ENCODE peak calls at places on chromosomes 13 and 19, in six cellular contexts. J is fibroblast of mammary gland, O is nephron progenitor cell, Y is astrocyte of the hippocampus, S is kidney tubule cell, R is iris pigment epithelial cell. V is an unnamed sample.

GRCh38 chr19:38417544-38418506 is 8.2 kb downstream of the RASGRP4 start:
- DNase-seq in J (no peak), O (peak), Y (peak), S (peak), R (no peak), V (peak)

GRCh38 chr13:25114220-25114619 is 18.3 kb downstream of the PABPC3 start:
- DNase-seq in J (peak), O (peak), Y (peak), S (peak), R (peak), V (peak)

GRCh38 chr19:49894879-49895565 is 1.7 kb downstream of the IL4I1 start:
- DNase-seq in J (no peak), O (no peak), Y (no peak), S (no peak), R (no peak), V (no peak)

GRCh38 chr19:49422407-49423277 is 599 bp downstream of the PTH2 start:
- DNase-seq in J (peak), O (peak), Y (peak), S (peak), R (peak), V (peak)

GRCh38 chr19:34096020-34096915 is 76.0 kb upstream of the LSM14A start:
- DNase-seq in J (peak), O (no peak), Y (peak), S (peak), R (peak), V (peak)

GRCh38 chr19:5635427-5635826 is 12.5 kb downstream of the SAFB start:
- DNase-seq in J (no peak), O (no peak), Y (no peak), S (no peak), R (no peak), V (no peak)

GRCh38 chr13:80962855-80963254 is 621.9 kb upstream of the SPRY2 start:
- DNase-seq in J (peak), O (no peak), Y (no peak), S (no peak), R (peak), V (no peak)

GRCh38 chr19:18809149-18809978 is 18.3 kb upstream of the COMP start:
- DNase-seq in J (peak), O (no peak), Y (no peak), S (no peak), R (peak), V (no peak)

GRCh38 chr13:41588899-41589298 is 131.5 kb downstream of the RGCC start:
- DNase-seq in J (peak), O (no peak), Y (peak), S (peak), R (peak), V (no peak)

GRCh38 chr13:21139374-21139773 is 37.0 kb downstream of the SKA3 start:
- DNase-seq in J (no peak), O (no peak), Y (no peak), S (no peak), R (no peak), V (no peak)

GRCh38 chr19:7109678-7110289 is 40.3 kb downstream of the ZNF557 start:
- DNase-seq in J (no peak), O (no peak), Y (peak), S (no peak), R (peak), V (peak)

GRCh38 chr19:10740798-10741197 is 22.9 kb downstream of the DNM2 start:
- DNase-seq in J (no peak), O (no peak), Y (no peak), S (no peak), R (no peak), V (no peak)

GRCh38 chr13:83722443-83722842 is 159.8 kb downstream of the SLITRK1 start:
- DNase-seq in J (no peak), O (no peak), Y (no peak), S (no peak), R (no peak), V (no peak)

GRCh38 chr13:41085961-41086360 is 24.7 kb downstream of the WBP4 start:
- DNase-seq in J (no peak), O (no peak), Y (no peak), S (no peak), R (no peak), V (no peak)

GRCh38 chr13:30997697-30998547 is 65.5 kb downstream of the TEX26 start:
- DNase-seq in J (no peak), O (no peak), Y (no peak), S (no peak), R (no peak), V (no peak)

GRCh38 chr13:112892759-112893569 is 76.0 kb upstream of the MCF2L start:
- DNase-seq in J (no peak), O (peak), Y (no peak), S (peak), R (no peak), V (peak)

GRCh38 chr19:15191514-15191913 is 9.3 kb downstream of the NOTCH3 start:
- DNase-seq in J (no peak), O (no peak), Y (no peak), S (no peak), R (no peak), V (no peak)